ENCODE peak calls at places on chromosomes 3 and 15, in seven cellular contexts. Q, V, B, O, N, A and I are unnamed samples.

GRCh38 chr3:54916722-54917121 is 11.1 kb downstream of the LRTM1 start:
- DNase-seq in Q (no peak), B (no peak), V (no peak), N (no peak), A (no peak), O (no peak), I (no peak)

GRCh38 chr3:139974809-139975425 is 39.9 kb downstream of the CLSTN2 start:
- DNase-seq in N (no peak), V (no peak), Q (no peak), A (no peak), B (no peak), O (no peak), I (no peak)

GRCh38 chr3:161372321-161373260 is 1.3 kb upstream of the SPTSSB start:
- DNase-seq in Q (peak), O (no peak), B (peak), A (peak), V (peak), N (no peak), I (no peak)

GRCh38 chr3:195095704-195096036 is 175.3 kb downstream of the XXYLT1 start:
- DNase-seq in V (no peak), A (no peak), O (peak), B (no peak), N (no peak), Q (no peak), I (no peak)

GRCh38 chr3:52498134-52499054 is 3.3 kb downstream of the STAB1 start:
- DNase-seq in O (peak), Q (peak), A (peak), V (no peak), B (no peak), N (no peak), I (no peak)

GRCh38 chr3:73206006-73206405 is 144.5 kb downstream of the EBLN2 start:
- DNase-seq in O (no peak), Q (no peak), N (no peak), A (no peak), V (peak), B (no peak), I (no peak)

GRCh38 chr3:123310741-123311140 is 109.0 kb downstream of the SEC22A start:
- DNase-seq in Q (no peak), V (no peak), B (no peak), N (no peak), A (no peak), O (peak), I (no peak)

GRCh38 chr15:51004103-51004536 is 90.6 kb downstream of the TNFAIP8L3 start:
- DNase-seq in O (peak), N (no peak), B (no peak), Q (peak), A (no peak), V (no peak), I (no peak)

GRCh38 chr3:165638066-165638465 is 199.2 kb downstream of the BCHE start:
- DNase-seq in B (no peak), N (no peak), V (no peak), O (peak), Q (peak), A (no peak), I (no peak)

GRCh38 chr15:26891448-26891881 is 24.6 kb downstream of the GABRA5 start:
- DNase-seq in A (no peak), V (peak), B (peak), N (peak), Q (peak), O (peak), I (peak)

GRCh38 chr3:52314495-52314894 is 1.6 kb upstream of the DNAH1 start:
- DNase-seq in A (no peak), N (no peak), B (no peak), V (no peak), Q (peak), O (no peak), I (no peak)

GRCh38 chr3:157231071-157231470 is 71.1 kb upstream of the CCNL1 start:
- DNase-seq in N (no peak), O (peak), B (no peak), Q (no peak), V (no peak), A (no peak), I (no peak)

GRCh38 chr3:143081844-143082778 is 37.5 kb upstream of the CHST2 start:
- DNase-seq in V (no peak), O (no peak), N (no peak), A (no peak), Q (no peak), B (peak), I (no peak)

GRCh38 chr15:40340038-40340739 is 550 bp downstream of the CCDC9B start:
- DNase-seq in Q (peak), V (peak), B (no peak), O (peak), A (peak), N (no peak), I (peak)

GRCh38 chr3:103499132-103499885 is 1064.5 kb downstream of the ZPLD1 start:
- DNase-seq in O (peak), B (no peak), V (no peak), A (no peak), Q (peak), N (no peak), I (no peak)

GRCh38 chr3:45480871-45481270 is 92.5 kb downstream of the LARS2 start:
- DNase-seq in V (no peak), Q (no peak), N (no peak), O (no peak), A (no peak), B (no peak), I (no peak)

GRCh38 chr15:57785959-57786358 is 79.4 kb downstream of the POLR2M start:
- DNase-seq in A (no peak), B (no peak), Q (no peak), V (no peak), O (no peak), N (no peak), I (no peak)

GRCh38 chr3:194487289-194488006 is 646 bp upstream of the ATP13A3 start:
- DNase-seq in V (peak), A (peak), N (no peak), O (no peak), Q (no peak), B (peak), I (no peak)

GRCh38 chr3:156811092-156811862 is 14.9 kb upstream of the LEKR1 start:
- DNase-seq in Q (peak), A (no peak), V (no peak), O (peak), B (no peak), N (peak), I (no peak)

GRCh38 chr15:51585953-51586352 is 36.6 kb downstream of the DMXL2 start:
- DNase-seq in A (no peak), V (no peak), B (no peak), N (no peak), O (no peak), Q (no peak), I (no peak)

GRCh38 chr3:18372786-18373405 is 52.2 kb downstream of the SATB1 start:
- DNase-seq in V (no peak), A (no peak), Q (no peak), B (peak), O (no peak), N (no peak), I (no peak)

GRCh38 chr3:85567074-85567676 is 608.4 kb downstream of the CADM2 start:
- DNase-seq in A (no peak), V (peak), B (peak), O (peak), Q (peak), N (no peak), I (no peak)

GRCh38 chr3:123140591-123140990 is 61.2 kb upstream of the SEC22A start:
- DNase-seq in O (no peak), B (no peak), V (no peak), Q (no peak), A (no peak), N (no peak), I (no peak)

GRCh38 chr3:134374791-134375541 is 719 bp upstream of the AMOTL2 start:
- DNase-seq in B (no peak), V (no peak), O (no peak), N (no peak), A (no peak), Q (no peak), I (no peak)

GRCh38 chr3:8987673-8988655 is 24.7 kb upstream of the RAD18 start:
- DNase-seq in V (peak), O (peak), N (no peak), Q (peak), B (peak), A (no peak), I (peak)

GRCh38 chr15:73175382-73175781 is 123.1 kb downstream of the NEO1 start:
- DNase-seq in V (no peak), A (no peak), O (no peak), B (no peak), Q (no peak), N (no peak), I (no peak)

GRCh38 chr15:55652909-55653495 is 64.9 kb upstream of the PYGO1 start:
- DNase-seq in O (no peak), A (no peak), B (no peak), N (no peak), Q (no peak), V (no peak), I (no peak)

GRCh38 chr3:35486295-35486694 is 153.0 kb upstream of the ARPP21 start:
- DNase-seq in A (no peak), N (no peak), V (no peak), Q (no peak), O (no peak), B (no peak), I (no peak)
- TF ChIP-seq CTCF in A (no peak), N (no peak), V (no peak), Q (no peak), O (no peak), B (no peak), I (no peak)

GRCh38 chr3:13192471-13193213 is 119.4 kb upstream of the IQSEC1 start:
- DNase-seq in N (no peak), B (no peak), Q (no peak), V (peak), O (peak), A (no peak), I (no peak)
- TF ChIP-seq CTCF in N (peak), B (peak), Q (no peak), V (peak), O (peak), A (no peak), I (peak)

DNA sequence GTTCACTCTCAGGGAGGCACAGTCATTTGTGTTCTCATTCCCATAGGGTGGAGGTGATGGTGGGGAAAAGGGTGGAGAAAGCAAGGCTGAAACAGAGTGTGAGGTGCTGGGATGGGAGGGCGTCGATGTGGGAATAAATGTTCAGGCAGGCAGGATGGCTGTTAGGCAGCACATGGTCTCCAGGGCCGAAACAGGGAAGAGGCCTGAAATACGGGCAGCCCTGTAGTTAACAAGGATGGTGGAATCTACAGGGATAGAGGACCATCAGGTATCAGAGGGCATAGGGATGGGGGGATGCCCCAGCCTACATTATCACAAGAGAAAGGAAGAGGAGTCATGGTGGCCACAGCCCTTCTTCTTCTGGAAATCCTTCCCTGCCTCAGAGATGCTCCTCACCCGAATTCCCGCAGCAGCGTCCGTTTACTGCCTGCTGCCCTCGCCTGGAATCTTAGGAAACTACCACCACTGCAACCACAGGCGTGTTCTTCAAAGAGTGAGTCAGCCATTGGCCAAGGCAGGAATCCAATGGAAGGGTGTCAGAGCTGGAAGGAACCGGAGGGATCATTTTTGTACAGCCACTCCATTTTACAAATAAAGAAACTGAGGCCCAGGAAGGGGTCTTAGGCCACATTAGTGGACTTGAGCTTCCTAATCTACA is 49.7 kb upstream of the POMGNT2 start:
- DNase-seq in N (peak), V (no peak), O (peak), Q (peak), B (no peak), A (no peak), I (no peak)
- TF ChIP-seq CTCF in N (peak), V (peak), O (peak), Q (peak), B (no peak), A (peak), I (no peak)

DNA sequence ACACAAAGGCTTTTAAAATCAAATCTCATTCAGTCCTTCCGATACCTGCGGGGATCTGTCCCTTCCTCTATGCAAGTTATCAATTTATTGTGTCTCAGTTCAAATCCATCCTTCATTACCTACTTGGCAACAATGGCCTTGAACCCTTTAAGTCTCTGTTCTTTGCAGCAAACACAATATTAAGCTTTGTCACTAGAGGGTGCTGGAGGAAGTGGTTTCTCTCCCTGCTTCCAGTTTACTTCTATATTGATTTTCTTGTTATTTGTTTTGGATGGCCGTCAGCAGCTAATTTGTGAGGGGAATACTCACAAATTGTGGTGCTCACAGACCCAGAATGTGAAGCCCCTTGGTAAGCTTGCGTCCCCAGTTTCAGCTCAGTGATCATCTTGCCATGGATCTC is 278.3 kb downstream of the FGF12 start:
- DNase-seq in O (no peak), B (no peak), A (no peak), N (no peak), Q (no peak), V (no peak), I (no peak)
- TF ChIP-seq CTCF in O (peak), B (no peak), A (no peak), N (no peak), Q (no peak), V (no peak), I (no peak)

DNA sequence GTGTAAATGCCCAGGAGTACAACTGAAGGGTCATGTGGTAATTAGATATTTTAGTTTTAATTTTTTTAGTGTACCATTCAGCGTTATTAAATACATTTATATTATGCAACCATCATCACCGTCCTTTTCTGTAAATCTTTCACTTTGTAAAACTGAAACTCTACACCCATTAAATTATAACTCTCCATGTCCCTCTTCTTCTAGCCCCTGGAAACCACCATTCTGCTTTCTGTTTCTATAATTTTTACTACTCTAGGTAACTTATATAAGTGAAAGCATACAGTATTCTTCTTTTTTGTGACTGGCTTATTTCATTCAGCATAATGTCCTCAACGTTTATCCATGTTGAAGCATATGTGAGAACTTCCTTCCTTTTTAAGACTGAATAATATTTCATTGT is 48.1 kb downstream of the STXBP5L start:
- DNase-seq in N (no peak), A (no peak), Q (no peak), O (no peak), V (no peak), B (no peak), I (no peak)
- TF ChIP-seq CTCF in N (no peak), A (no peak), Q (no peak), O (no peak), V (no peak), B (no peak), I (no peak)